ENCODE peak calls at places on chromosomes 12 and 14, in six cellular contexts. K is HT-29; C is GM19239; Z is Caki2; P is CD8-positive, alpha-beta T cell; D is naive thymus-derived CD8-positive, alpha-beta T cell. R is an unnamed sample.

GRCh38 chr12:28360253-28360652 is 170.0 kb downstream of the CCDC91 start:
- DNase-seq in P (no peak), C (no peak), D (no peak), Z (no peak), K (no peak), R (no peak)

GRCh38 chr12:122886851-122887816 is 8.8 kb downstream of the VPS37B start:
- DNase-seq in P (no peak), Z (peak), D (no peak), C (no peak), K (peak), R (peak)

GRCh38 chr12:121295123-121295745 is 1.3 kb downstream of the CAMKK2 start:
- DNase-seq in Z (no peak), C (no peak), K (no peak), P (no peak), D (peak), R (no peak)

GRCh38 chr12:1517007-1517406 is 77.4 kb downstream of the FBXL14 start:
- DNase-seq in Z (no peak), K (no peak), P (no peak), D (no peak), C (no peak), R (peak)

GRCh38 chr14:103597623-103598372 is 31.2 kb upstream of the KLC1 start:
- DNase-seq in P (no peak), Z (peak), D (no peak), K (no peak), C (no peak), R (peak)

GRCh38 chr12:47811070-47811391 is 8.7 kb downstream of the HDAC7 start:
- DNase-seq in P (no peak), D (no peak), Z (no peak), K (no peak), C (no peak), R (no peak)

GRCh38 chr12:19575307-19576243 is 136.3 kb downstream of the AEBP2 start:
- DNase-seq in Z (peak), D (no peak), P (no peak), C (no peak), K (peak), R (peak)

GRCh38 chr14:103360548-103360947 is 24.7 kb upstream of the MARK3 start:
- DNase-seq in C (no peak), K (no peak), P (no peak), Z (no peak), D (no peak), R (no peak)

GRCh38 chr14:72104011-72104613 is 171.9 kb downstream of the RGS6 start:
- DNase-seq in C (peak), K (peak), P (peak), Z (no peak), D (peak), R (no peak)

GRCh38 chr14:99679111-99679510 is 5.0 kb upstream of the CYP46A1 start:
- DNase-seq in P (no peak), C (no peak), D (no peak), Z (no peak), K (no peak), R (no peak)

GRCh38 chr14:23539209-23539866 is 12.2 kb downstream of the ZFHX2 start:
- DNase-seq in P (no peak), Z (no peak), D (peak), K (peak), C (peak), R (no peak)

GRCh38 chr12:32697445-32697844 is 18.3 kb downstream of the DNM1L start:
- DNase-seq in Z (no peak), C (no peak), D (no peak), P (no peak), K (no peak), R (no peak)

GRCh38 chr14:56159066-56159465 is 40.9 kb downstream of the PELI2 start:
- DNase-seq in K (no peak), D (no peak), P (no peak), Z (no peak), C (no peak), R (no peak)

GRCh38 chr12:13194462-13195110 is 1.9 kb upstream of the EMP1 start:
- DNase-seq in K (no peak), D (no peak), P (no peak), Z (no peak), C (no peak), R (no peak)

GRCh38 chr14:102539544-102540309 is 30.2 kb upstream of the ANKRD9 start:
- DNase-seq in P (no peak), K (no peak), Z (no peak), C (no peak), D (no peak), R (peak)

GRCh38 chr14:94750371-94750770 is 19.5 kb downstream of the GSC start:
- DNase-seq in Z (no peak), D (no peak), K (no peak), C (no peak), P (no peak), R (no peak)

GRCh38 chr12:58171914-58172313 is 230.5 kb downstream of the ATP23 start:
- DNase-seq in P (no peak), K (no peak), C (no peak), D (no peak), Z (no peak), R (no peak)

GRCh38 chr12:91178139-91178561 is 4.5 kb downstream of the DCN start:
- DNase-seq in D (no peak), Z (peak), K (peak), P (no peak), C (no peak), R (peak)

GRCh38 chr12:13218641-13219040 is 22.1 kb downstream of the EMP1 start:
- DNase-seq in D (no peak), P (no peak), K (no peak), Z (no peak), C (no peak), R (no peak)

GRCh38 chr12:19739195-19739776 is 300.0 kb downstream of the AEBP2 start:
- DNase-seq in Z (peak), K (peak), C (peak), D (peak), P (no peak), R (no peak)

GRCh38 chr12:77337327-77337726 is 272.0 kb upstream of the E2F7 start:
- DNase-seq in D (no peak), Z (no peak), C (no peak), K (no peak), P (no peak), R (no peak)

GRCh38 chr12:64220046-64220445 is 2.0 kb downstream of the KICS2 start:
- DNase-seq in P (no peak), C (no peak), Z (no peak), D (no peak), K (no peak), R (no peak)

GRCh38 chr12:34347367-34347766 is 325.1 kb downstream of the ALG10 start:
- DNase-seq in C (no peak), K (peak), D (no peak), P (no peak), Z (peak), R (no peak)

R was measured in NCI-H226.